ENCODE peak calls at places on chromosomes 4 and X, in nine cellular contexts. F is left ventricle myocardium inferior, P is colonic mucosa, H is progenitor cell of endocrine pancreas, D is nephron progenitor cell, B is pancreas, E is AG04450, R is uterus, I is tibial nerve. C is an unnamed sample.

GRCh38 chrX:49309401-49309981 is 6.0 kb downstream of the GAGE10 start:
- DNase-seq in F (no peak), P (peak; percentile 27), H (no peak), D (no peak), B (no peak), E (no peak), R (no peak), I (no peak), C (peak; percentile 25)

GRCh38 chrX:30283456-30284200 is 25.6 kb downstream of the NR0B1 start:
- DNase-seq in F (no peak), P (no peak), H (no peak), D (no peak), B (no peak), E (peak; percentile 53), R (no peak), I (no peak), C (no peak)

GRCh38 chrX:120358687-120359086 is 3.2 kb upstream of the ATP1B4 start:
- DNase-seq in F (no peak), P (no peak), H (no peak), D (peak; percentile 9), B (no peak), E (no peak), R (no peak), I (no peak), C (peak; percentile 62)

GRCh38 chr4:173264960-173265281 is 69.2 kb downstream of the HMGB2 start:
- DNase-seq in F (no peak), P (no peak), H (no peak), D (no peak), B (no peak), E (no peak), R (no peak), I (no peak), C (no peak)

GRCh38 chr4:153488006-153488718 is 22.0 kb downstream of the TMEM131L start:
- DNase-seq in F (no peak), P (no peak), H (no peak), D (no peak), B (no peak), E (no peak), R (no peak), I (no peak), C (peak; percentile 91)

GRCh38 chr4:173717581-173717980 is 187.6 kb upstream of the HAND2 start:
- DNase-seq in F (no peak), P (no peak), H (no peak), D (no peak), B (no peak), E (no peak), R (no peak), I (no peak), C (no peak)

GRCh38 chrX:96182366-96182765 is 502.3 kb upstream of the DIAPH2 start:
- DNase-seq in F (no peak), P (peak; percentile 19), H (no peak), D (peak; percentile 33), B (no peak), E (peak; percentile 1), R (no peak), I (no peak), C (no peak)

GRCh38 chr4:105389167-105389566 is 84.7 kb downstream of the PPA2 start:
- DNase-seq in F (no peak), P (no peak), H (no peak), D (no peak), B (no peak), E (no peak), R (no peak), I (no peak), C (no peak)

GRCh38 chr4:34469518-34469917 is 1774.8 kb downstream of the ARAP2 start:
- DNase-seq in F (no peak), P (no peak), H (no peak), D (no peak), B (no peak), E (no peak), R (no peak), I (no peak), C (no peak)

GRCh38 chrX:155027509-155028066 is 944 bp downstream of the FUNDC2 start:
- DNase-seq in F (no peak), P (peak; percentile 29), H (no peak), D (no peak), B (no peak), E (no peak), R (no peak), I (no peak), C (peak; percentile 26)

GRCh38 chrX:40422021-40422420 is 158.7 kb upstream of the ATP6AP2 start:
- DNase-seq in F (no peak), P (no peak), H (no peak), D (no peak), B (no peak), E (no peak), R (no peak), I (no peak), C (no peak)

GRCh38 chr4:148341980-148342800 is 100.0 kb downstream of the NR3C2 start:
- DNase-seq in F (no peak), P (no peak), H (no peak), D (no peak), B (no peak), E (no peak), R (no peak), I (no peak), C (no peak)

GRCh38 chr4:41200486-41201017 is 13.8 kb downstream of the APBB2 start:
- DNase-seq in F (no peak), P (no peak), H (no peak), D (no peak), B (no peak), E (no peak), R (no peak), I (no peak), C (no peak)
- TF ChIP-seq CTCF in F (no peak), P (no peak), H (no peak), D (no peak), B (no peak), E (no peak), R (no peak), I (no peak), C (no peak)

DNA sequence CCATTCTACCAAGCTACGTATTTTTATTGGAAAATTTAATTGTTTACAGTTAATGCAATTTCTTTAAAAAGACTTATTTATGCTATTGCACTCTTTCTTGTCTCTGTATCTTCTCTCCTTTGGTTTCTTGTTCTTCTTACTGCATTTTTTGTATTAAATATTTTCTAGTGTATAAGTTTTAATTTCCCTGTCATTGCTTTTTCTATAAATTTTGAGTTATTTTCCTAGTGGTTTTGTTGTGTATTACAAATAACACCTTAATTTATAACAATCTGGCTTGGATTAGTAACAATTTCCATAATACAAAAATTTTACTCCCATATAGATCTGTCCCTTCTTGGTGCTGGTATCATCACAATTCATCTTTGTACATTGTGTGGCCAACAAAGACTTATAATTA is 303.5 kb upstream of the SPOCK3 start:
- DNase-seq in F (no peak), P (no peak), H (no peak), D (no peak), B (no peak), E (no peak), R (no peak), I (no peak), C (no peak)
- TF ChIP-seq CTCF in F (no peak), P (no peak), H (no peak), D (no peak), B (no peak), E (no peak), R (no peak), I (no peak), C (no peak)

GRCh38 chr4:124429746-124430250 is 282.7 kb downstream of the ANKRD50 start:
- DNase-seq in F (no peak), P (no peak), H (no peak), D (no peak), B (no peak), E (no peak), R (no peak), I (no peak), C (no peak)
- TF ChIP-seq CTCF in F (no peak), P (no peak), H (no peak), D (no peak), B (no peak), E (no peak), R (no peak), I (no peak), C (no peak)

DNA sequence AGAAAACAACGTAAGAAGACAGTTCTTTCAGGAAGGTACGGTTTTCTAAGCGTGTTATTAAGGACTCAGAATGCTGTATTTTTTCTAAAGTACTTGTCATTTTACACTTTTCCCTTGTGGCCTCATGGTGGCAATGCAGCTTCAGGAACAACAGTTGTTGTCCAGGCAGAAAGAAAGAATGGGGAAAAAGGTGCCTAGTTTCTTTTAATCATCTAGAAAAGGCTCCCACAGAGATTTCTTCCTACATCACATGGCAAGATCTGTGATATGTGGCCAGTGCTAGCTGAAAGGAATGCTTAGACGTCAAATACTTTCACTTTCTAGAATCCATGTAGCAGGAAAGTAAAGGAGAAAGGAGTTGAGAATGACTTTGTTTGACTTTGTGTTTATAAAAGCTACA is 49.0 kb upstream of the TRAM1L1 start:
- DNase-seq in F (no peak), P (no peak), H (no peak), D (peak; percentile 36), B (no peak), E (peak; percentile 60), R (no peak), I (no peak), C (no peak)
- TF ChIP-seq CTCF in F (peak; percentile 32), P (peak; percentile 31), H (peak; percentile 67), D (peak; percentile 54), B (peak; percentile 42), E (peak; percentile 70), R (no peak), I (no peak), C (no peak)

GRCh38 chr4:186669735-186670134 is 53.9 kb downstream of the FAT1 start:
- DNase-seq in F (no peak), P (no peak), H (no peak), D (no peak), B (no peak), E (no peak), R (no peak), I (no peak), C (no peak)

GRCh38 chr4:186666252-186666651 is 57.4 kb downstream of the FAT1 start:
- DNase-seq in F (no peak), P (no peak), H (no peak), D (no peak), B (no peak), E (no peak), R (no peak), I (no peak), C (no peak)

GRCh38 chr4:186666750-186667149 is 56.9 kb downstream of the FAT1 start:
- DNase-seq in F (no peak), P (no peak), H (no peak), D (no peak), B (no peak), E (no peak), R (no peak), I (no peak), C (no peak)

GRCh38 chr4:186669159-186669720 is 54.4 kb downstream of the FAT1 start:
- DNase-seq in F (no peak), P (no peak), H (no peak), D (no peak), B (no peak), E (peak; percentile 34), R (no peak), I (no peak), C (no peak)
- TF ChIP-seq CTCF in F (peak; percentile 65), P (no peak), H (peak; percentile 49), D (peak; percentile 15), B (peak; percentile 24), E (peak; percentile 46), R (peak; percentile 39), I (peak; percentile 52), C (no peak)

GRCh38 chr4:184479516-184479950 is 5.2 kb upstream of the IRF2 start:
- DNase-seq in F (no peak), P (no peak), H (no peak), D (no peak), B (no peak), E (no peak), R (no peak), I (no peak), C (no peak)
- TF ChIP-seq CTCF in F (no peak), P (no peak), H (no peak), D (no peak), B (no peak), E (no peak), R (no peak), I (no peak), C (no peak)